ENCODE peak calls at places on chromosomes 13 and 19, in six cellular contexts. One of them, this sample, is unnamed.

GRCh38 chr19:16944626-16945363 is 56.0 kb downstream of the F2RL3 start:
- DNase-seq in mammary epithelial cell: no peak
- DNase-seq in astrocyte of the cerebellum: no peak
- DNase-seq in neural crest cell: no peak
- DNase-seq in nephron progenitor cell: no peak
- DNase-seq in AG09319: no peak
- DNase-seq in this sample: no peak

GRCh38 chr19:49741210-49741844 is 21.8 kb downstream of the TSKS start:
- DNase-seq in mammary epithelial cell: no peak
- DNase-seq in astrocyte of the cerebellum: no peak
- DNase-seq in neural crest cell: no peak
- DNase-seq in nephron progenitor cell: no peak
- DNase-seq in AG09319: no peak
- DNase-seq in this sample: no peak

GRCh38 chr13:46903748-46904147 is 6.9 kb upstream of the HTR2A start:
- DNase-seq in mammary epithelial cell: peak
- DNase-seq in astrocyte of the cerebellum: no peak
- DNase-seq in neural crest cell: no peak
- DNase-seq in nephron progenitor cell: no peak
- DNase-seq in AG09319: no peak
- DNase-seq in this sample: no peak

GRCh38 chr13:41008349-41008980 is 10.7 kb downstream of the ELF1 start:
- DNase-seq in mammary epithelial cell: peak
- DNase-seq in astrocyte of the cerebellum: no peak
- DNase-seq in neural crest cell: no peak
- DNase-seq in nephron progenitor cell: no peak
- DNase-seq in AG09319: peak
- DNase-seq in this sample: no peak

GRCh38 chr13:42478531-42479156 is 95.3 kb upstream of the TNFSF11 start:
- DNase-seq in mammary epithelial cell: peak
- DNase-seq in astrocyte of the cerebellum: peak
- DNase-seq in neural crest cell: no peak
- DNase-seq in nephron progenitor cell: no peak
- DNase-seq in AG09319: no peak
- DNase-seq in this sample: no peak

GRCh38 chr19:40798997-40799557 is at the start of gene EGLN2:
- DNase-seq in mammary epithelial cell: no peak
- DNase-seq in astrocyte of the cerebellum: no peak
- DNase-seq in neural crest cell: no peak
- DNase-seq in nephron progenitor cell: no peak
- DNase-seq in AG09319: no peak
- DNase-seq in this sample: no peak

GRCh38 chr19:44677019-44677809 is 5.9 kb downstream of the CEACAM19 start:
- DNase-seq in mammary epithelial cell: peak
- DNase-seq in astrocyte of the cerebellum: no peak
- DNase-seq in neural crest cell: no peak
- DNase-seq in nephron progenitor cell: no peak
- DNase-seq in AG09319: no peak
- DNase-seq in this sample: no peak

GRCh38 chr19:10306327-10306726 is 3.3 kb downstream of the ZGLP1 start:
- DNase-seq in mammary epithelial cell: no peak
- DNase-seq in astrocyte of the cerebellum: no peak
- DNase-seq in neural crest cell: no peak
- DNase-seq in nephron progenitor cell: no peak
- DNase-seq in AG09319: no peak
- DNase-seq in this sample: no peak

GRCh38 chr13:26022538-26023292 is 29.1 kb downstream of the SHISA2 start:
- DNase-seq in mammary epithelial cell: peak
- DNase-seq in astrocyte of the cerebellum: peak
- DNase-seq in neural crest cell: peak
- DNase-seq in nephron progenitor cell: peak
- DNase-seq in AG09319: peak
- DNase-seq in this sample: no peak

GRCh38 chr13:80558074-80558473 is 217.1 kb upstream of the SPRY2 start:
- DNase-seq in mammary epithelial cell: no peak
- DNase-seq in astrocyte of the cerebellum: no peak
- DNase-seq in neural crest cell: no peak
- DNase-seq in nephron progenitor cell: no peak
- DNase-seq in AG09319: no peak
- DNase-seq in this sample: no peak

GRCh38 chr13:60439201-60439600 is 42.2 kb downstream of the TDRD3 start:
- DNase-seq in mammary epithelial cell: no peak
- DNase-seq in astrocyte of the cerebellum: no peak
- DNase-seq in neural crest cell: no peak
- DNase-seq in nephron progenitor cell: no peak
- DNase-seq in AG09319: no peak
- DNase-seq in this sample: no peak

GRCh38 chr13:109784590-109785140 is 1.7 kb downstream of the IRS2 start:
- DNase-seq in mammary epithelial cell: peak
- DNase-seq in astrocyte of the cerebellum: no peak
- DNase-seq in neural crest cell: peak
- DNase-seq in nephron progenitor cell: peak
- DNase-seq in AG09319: peak
- DNase-seq in this sample: peak

GRCh38 chr19:5635427-5635826 is 12.5 kb downstream of the SAFB start:
- DNase-seq in mammary epithelial cell: no peak
- DNase-seq in astrocyte of the cerebellum: no peak
- DNase-seq in neural crest cell: no peak
- DNase-seq in nephron progenitor cell: no peak
- DNase-seq in AG09319: no peak
- DNase-seq in this sample: no peak

GRCh38 chr13:59931621-59932020 is 232.1 kb downstream of the DIAPH3 start:
- DNase-seq in mammary epithelial cell: peak
- DNase-seq in astrocyte of the cerebellum: no peak
- DNase-seq in neural crest cell: no peak
- DNase-seq in nephron progenitor cell: no peak
- DNase-seq in AG09319: no peak
- DNase-seq in this sample: no peak

GRCh38 chr13:106503272-106503671 is 32.2 kb downstream of the EFNB2 start:
- DNase-seq in mammary epithelial cell: no peak
- DNase-seq in astrocyte of the cerebellum: no peak
- DNase-seq in neural crest cell: no peak
- DNase-seq in nephron progenitor cell: no peak
- DNase-seq in AG09319: no peak
- DNase-seq in this sample: no peak

GRCh38 chr13:40971321-40971720 is 47.8 kb downstream of the ELF1 start:
- DNase-seq in mammary epithelial cell: no peak
- DNase-seq in astrocyte of the cerebellum: no peak
- DNase-seq in neural crest cell: no peak
- DNase-seq in nephron progenitor cell: no peak
- DNase-seq in AG09319: no peak
- DNase-seq in this sample: no peak

GRCh38 chr19:40685563-40685962 is 4.9 kb downstream of the NUMBL start:
- DNase-seq in mammary epithelial cell: no peak
- DNase-seq in astrocyte of the cerebellum: no peak
- DNase-seq in neural crest cell: no peak
- DNase-seq in nephron progenitor cell: no peak
- DNase-seq in AG09319: no peak
- DNase-seq in this sample: no peak

GRCh38 chr19:12837225-12837624 is 1.1 kb upstream of the MAST1 start:
- DNase-seq in mammary epithelial cell: no peak
- DNase-seq in astrocyte of the cerebellum: no peak
- DNase-seq in neural crest cell: no peak
- DNase-seq in nephron progenitor cell: no peak
- DNase-seq in AG09319: no peak
- DNase-seq in this sample: no peak

GRCh38 chr13:79398915-79399314 is 7.1 kb downstream of the RBM26 start:
- DNase-seq in mammary epithelial cell: peak
- DNase-seq in astrocyte of the cerebellum: no peak
- DNase-seq in neural crest cell: no peak
- DNase-seq in nephron progenitor cell: no peak
- DNase-seq in AG09319: no peak
- DNase-seq in this sample: no peak

GRCh38 chr19:12194827-12195500 is 32.1 kb downstream of the ZNF136 start:
- DNase-seq in mammary epithelial cell: peak
- DNase-seq in astrocyte of the cerebellum: peak
- DNase-seq in neural crest cell: no peak
- DNase-seq in nephron progenitor cell: peak
- DNase-seq in AG09319: no peak
- DNase-seq in this sample: no peak

GRCh38 chr19:14023404-14024235 is 4.3 kb upstream of the RLN3 start:
- DNase-seq in mammary epithelial cell: peak
- DNase-seq in astrocyte of the cerebellum: no peak
- DNase-seq in neural crest cell: peak
- DNase-seq in nephron progenitor cell: peak
- DNase-seq in AG09319: no peak
- DNase-seq in this sample: peak

GRCh38 chr13:113297370-113297871 is 382 bp downstream of the LAMP1 start:
- DNase-seq in mammary epithelial cell: peak
- DNase-seq in astrocyte of the cerebellum: no peak
- DNase-seq in neural crest cell: no peak
- DNase-seq in nephron progenitor cell: no peak
- DNase-seq in AG09319: no peak
- DNase-seq in this sample: peak

GRCh38 chr19:28980236-28980868 is 232.6 kb downstream of the UQCRFS1 start:
- DNase-seq in mammary epithelial cell: no peak
- DNase-seq in astrocyte of the cerebellum: no peak
- DNase-seq in neural crest cell: no peak
- DNase-seq in nephron progenitor cell: no peak
- DNase-seq in AG09319: no peak
- DNase-seq in this sample: no peak

GRCh38 chr13:111326621-111326965 is 6.2 kb downstream of the TEX29 start:
- DNase-seq in mammary epithelial cell: no peak
- DNase-seq in astrocyte of the cerebellum: no peak
- DNase-seq in neural crest cell: no peak
- DNase-seq in nephron progenitor cell: no peak
- DNase-seq in AG09319: no peak
- DNase-seq in this sample: no peak

GRCh38 chr13:60837806-60838205 is 440.8 kb downstream of the TDRD3 start:
- DNase-seq in mammary epithelial cell: no peak
- DNase-seq in astrocyte of the cerebellum: peak
- DNase-seq in neural crest cell: no peak
- DNase-seq in nephron progenitor cell: no peak
- DNase-seq in AG09319: no peak
- DNase-seq in this sample: no peak

GRCh38 chr19:2198317-2198716 is 34.6 kb downstream of the DOT1L start:
- DNase-seq in mammary epithelial cell: no peak
- DNase-seq in astrocyte of the cerebellum: no peak
- DNase-seq in neural crest cell: no peak
- DNase-seq in nephron progenitor cell: no peak
- DNase-seq in AG09319: no peak
- DNase-seq in this sample: no peak

GRCh38 chr19:2199861-2200623 is 36.1 kb downstream of the PLEKHJ1 start:
- DNase-seq in mammary epithelial cell: no peak
- DNase-seq in astrocyte of the cerebellum: no peak
- DNase-seq in neural crest cell: no peak
- DNase-seq in nephron progenitor cell: no peak
- DNase-seq in AG09319: no peak
- DNase-seq in this sample: no peak

GRCh38 chr19:2197270-2197669 is 33.5 kb downstream of the DOT1L start:
- DNase-seq in mammary epithelial cell: no peak
- DNase-seq in astrocyte of the cerebellum: no peak
- DNase-seq in neural crest cell: no peak
- DNase-seq in nephron progenitor cell: no peak
- DNase-seq in AG09319: no peak
- DNase-seq in this sample: no peak

GRCh38 chr19:2201473-2202148 is 34.5 kb downstream of the PLEKHJ1 start:
- DNase-seq in mammary epithelial cell: peak
- DNase-seq in astrocyte of the cerebellum: no peak
- DNase-seq in neural crest cell: no peak
- DNase-seq in nephron progenitor cell: no peak
- DNase-seq in AG09319: no peak
- DNase-seq in this sample: no peak

GRCh38 chr19:2199215-2199614 is 35.5 kb downstream of the DOT1L start:
- DNase-seq in mammary epithelial cell: no peak
- DNase-seq in astrocyte of the cerebellum: no peak
- DNase-seq in neural crest cell: peak
- DNase-seq in nephron progenitor cell: peak
- DNase-seq in AG09319: no peak
- DNase-seq in this sample: no peak
- TF ChIP-seq CTCF in mammary epithelial cell: peak
- TF ChIP-seq CTCF in astrocyte of the cerebellum: peak
- TF ChIP-seq CTCF in neural crest cell: peak
- TF ChIP-seq CTCF in nephron progenitor cell: peak
- TF ChIP-seq CTCF in AG09319: no peak
- TF ChIP-seq CTCF in this sample: peak

DNA sequence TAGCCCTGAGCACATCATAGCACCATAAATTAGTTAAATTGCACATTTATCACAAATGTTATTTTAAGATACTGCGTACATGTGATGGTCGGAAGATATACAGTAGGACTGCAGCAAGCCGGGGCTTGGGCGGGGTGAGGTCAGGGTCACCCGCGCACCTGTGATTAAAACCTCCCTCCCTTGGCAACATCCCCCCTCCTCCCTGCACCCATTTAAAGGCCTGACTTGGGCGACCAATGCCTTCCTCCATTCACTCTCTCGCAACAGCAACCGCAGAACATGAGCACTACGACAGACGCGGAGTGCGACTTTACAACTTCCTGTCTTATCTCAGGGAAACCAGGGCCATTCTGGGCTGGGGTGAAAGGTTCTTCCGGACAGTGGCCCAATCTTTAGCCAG is 76.5 kb downstream of the TSHZ3 start:
- DNase-seq in mammary epithelial cell: no peak
- DNase-seq in astrocyte of the cerebellum: no peak
- DNase-seq in neural crest cell: no peak
- DNase-seq in nephron progenitor cell: no peak
- DNase-seq in AG09319: no peak
- DNase-seq in this sample: no peak
- TF ChIP-seq CTCF in mammary epithelial cell: no peak
- TF ChIP-seq CTCF in astrocyte of the cerebellum: no peak
- TF ChIP-seq CTCF in neural crest cell: no peak
- TF ChIP-seq CTCF in nephron progenitor cell: no peak
- TF ChIP-seq CTCF in AG09319: no peak
- TF ChIP-seq CTCF in this sample: no peak

GRCh38 chr19:6714749-6715555 is 5.5 kb downstream of the C3 start:
- DNase-seq in mammary epithelial cell: no peak
- DNase-seq in astrocyte of the cerebellum: no peak
- DNase-seq in neural crest cell: no peak
- DNase-seq in nephron progenitor cell: no peak
- DNase-seq in AG09319: no peak
- DNase-seq in this sample: no peak
- TF ChIP-seq CTCF in mammary epithelial cell: no peak
- TF ChIP-seq CTCF in astrocyte of the cerebellum: no peak
- TF ChIP-seq CTCF in neural crest cell: no peak
- TF ChIP-seq CTCF in nephron progenitor cell: no peak
- TF ChIP-seq CTCF in AG09319: no peak
- TF ChIP-seq CTCF in this sample: no peak

GRCh38 chr13:81610613-81611012 is 1269.7 kb upstream of the SPRY2 start:
- DNase-seq in mammary epithelial cell: no peak
- DNase-seq in astrocyte of the cerebellum: no peak
- DNase-seq in neural crest cell: no peak
- DNase-seq in nephron progenitor cell: no peak
- DNase-seq in AG09319: no peak
- DNase-seq in this sample: no peak
- TF ChIP-seq CTCF in mammary epithelial cell: peak
- TF ChIP-seq CTCF in astrocyte of the cerebellum: no peak
- TF ChIP-seq CTCF in neural crest cell: peak
- TF ChIP-seq CTCF in nephron progenitor cell: no peak
- TF ChIP-seq CTCF in AG09319: no peak
- TF ChIP-seq CTCF in this sample: no peak

GRCh38 chr19:46494115-46494935 is 1.3 kb downstream of the PNMA8B start:
- DNase-seq in mammary epithelial cell: no peak
- DNase-seq in astrocyte of the cerebellum: no peak
- DNase-seq in neural crest cell: no peak
- DNase-seq in nephron progenitor cell: no peak
- DNase-seq in AG09319: no peak
- DNase-seq in this sample: no peak
- TF ChIP-seq CTCF in mammary epithelial cell: no peak
- TF ChIP-seq CTCF in astrocyte of the cerebellum: no peak
- TF ChIP-seq CTCF in neural crest cell: no peak
- TF ChIP-seq CTCF in nephron progenitor cell: no peak
- TF ChIP-seq CTCF in AG09319: no peak
- TF ChIP-seq CTCF in this sample: no peak